ENCODE peak calls at places on chromosomes 6 and 20, in four cellular contexts. V is EL, A is tibial nerve, R is heart left ventricle. B is an unnamed sample.

GRCh38 chr6:53048431-53049195 is 16.6 kb upstream of the FBXO9 start:
- DNase-seq in V (peak), A (no peak), R (no peak), B (no peak)

GRCh38 chr20:59010321-59010994 is 3.4 kb upstream of the CTSZ start:
- DNase-seq in V (no peak), A (no peak), R (peak), B (no peak)

GRCh38 chr6:155264704-155265320 is 999 bp downstream of the CLDN20 start:
- DNase-seq in V (peak), A (no peak), R (no peak), B (no peak)

GRCh38 chr20:5535211-5535756 is 214.9 kb upstream of the SHLD1 start:
- DNase-seq in V (peak), A (no peak), R (no peak), B (no peak)

GRCh38 chr6:1792989-1793388 is 183.3 kb downstream of the FOXC1 start:
- DNase-seq in V (peak), A (no peak), R (no peak), B (no peak)

GRCh38 chr6:113671440-113671839 is 185.7 kb upstream of the MARCKS start:
- DNase-seq in V (no peak), A (no peak), R (no peak), B (no peak)

GRCh38 chr6:107674995-107675738 is 148.9 kb downstream of the SCML4 start:
- DNase-seq in V (peak), A (peak), R (peak), B (no peak)

GRCh38 chr20:46145646-46146045 is 27.5 kb downstream of the CD40 start:
- DNase-seq in V (no peak), A (no peak), R (no peak), B (no peak)

GRCh38 chr20:57507477-57507876 is 17.5 kb downstream of the CTCFL start:
- DNase-seq in V (peak), A (no peak), R (no peak), B (no peak)

GRCh38 chr6:34957184-34957904 is 68.3 kb downstream of the ANKS1A start:
- DNase-seq in V (no peak), A (no peak), R (no peak), B (no peak)

GRCh38 chr20:63005862-63006564 is 751 bp downstream of the BHLHE23 start:
- DNase-seq in V (no peak), A (no peak), R (no peak), B (no peak)

GRCh38 chr20:47681977-47682812 is 103.1 kb downstream of the SULF2 start:
- DNase-seq in V (peak), A (peak), R (peak), B (no peak)

GRCh38 chr6:169909113-169909512 is 157.7 kb downstream of the ERMARD start:
- DNase-seq in V (no peak), A (no peak), R (no peak), B (no peak)

GRCh38 chr6:111727798-111728197 is 122.1 kb upstream of the TRAF3IP2 start:
- DNase-seq in V (peak), A (no peak), R (no peak), B (no peak)

GRCh38 chr6:41306187-41306854 is 19.8 kb upstream of the TREM1 start:
- DNase-seq in V (peak), A (peak), R (no peak), B (no peak)

GRCh38 chr6:43509984-43510826 is at the start of gene LRRC73:
- DNase-seq in V (peak), A (peak), R (peak), B (no peak)

GRCh38 chr20:58048096-58048702 is 180.3 kb downstream of the ANKRD60 start:
- DNase-seq in V (peak), A (no peak), R (no peak), B (no peak)

GRCh38 chr6:72382602-72383529 is 239.0 kb upstream of the KCNQ5 start:
- DNase-seq in V (no peak), A (no peak), R (no peak), B (no peak)

GRCh38 chr6:115544765-115545409 is 515.8 kb downstream of the FRK start:
- DNase-seq in V (no peak), A (no peak), R (peak), B (no peak)

GRCh38 chr6:43964659-43965570 is 162.3 kb downstream of the MRPL14 start:
- DNase-seq in V (no peak), A (no peak), R (no peak), B (no peak)

GRCh38 chr6:11830105-11830504 is 51.5 kb upstream of the ADTRP start:
- DNase-seq in V (no peak), A (no peak), R (no peak), B (no peak)

GRCh38 chr6:56954389-56955170 is at the start of gene BEND6:
- DNase-seq in V (peak), A (peak), R (peak), B (no peak)

GRCh38 chr6:3139090-3139903 is 18.0 kb downstream of the TUBB2A start:
- DNase-seq in V (peak), A (peak), R (peak), B (no peak)

GRCh38 chr6:10369896-10370295 is 45.0 kb downstream of the TFAP2A start:
- DNase-seq in V (peak), A (no peak), R (no peak), B (no peak)